ENCODE peak calls at places on chromosomes 6 and 20, in five cellular contexts. Q is upper lobe of left lung, O is adrenal gland, H is GM23248, L is left lung. W is an unnamed sample. For H3K4me1, the result is how much of the 10 kb centered on the place peaks cover.

GRCh38 chr20:62625516-62625915 is 16.8 kb upstream of the SLCO4A1 start:
- DNase-seq in L (peak), H (no peak), Q (no peak), O (no peak), W (no peak)

GRCh38 chr6:138346302-138347195 is 31.2 kb upstream of the SMIM28 start:
- DNase-seq in H (peak), Q (no peak), L (no peak), O (no peak), W (peak)

GRCh38 chr6:36793296-36793912 is 45.8 kb downstream of the CPNE5 start:
- DNase-seq in L (no peak), Q (no peak), O (no peak), H (no peak), W (no peak)

GRCh38 chr6:165653196-165653595 is 9.8 kb downstream of the PDE10A start:
- DNase-seq in L (peak), H (no peak), Q (no peak), O (no peak), W (no peak)

GRCh38 chr6:133166706-133167105 is 74.5 kb upstream of the EYA4 start:
- DNase-seq in L (no peak), H (no peak), Q (no peak), O (no peak), W (no peak)

GRCh38 chr6:105170066-105170465 is 9.7 kb downstream of the POPDC3 start:
- DNase-seq in O (no peak), L (no peak), H (peak), Q (no peak), W (peak)

GRCh38 chr6:56526860-56527544 is 115.7 kb downstream of the DST start:
- DNase-seq in L (no peak), Q (no peak), H (peak), O (no peak), W (no peak)

GRCh38 chr20:39935921-39936320 is 753.1 kb downstream of the MAFB start:
- DNase-seq in L (no peak), Q (no peak), O (no peak), H (peak), W (peak)

GRCh38 chr6:166707045-166707444 is 80.0 kb upstream of the RPS6KA2 start:
- DNase-seq in L (peak), O (peak), H (peak), Q (peak), W (peak)

GRCh38 chr6:131068165-131068564 is 5.1 kb upstream of the EPB41L2 start:
- DNase-seq in L (no peak), Q (no peak), H (no peak), O (no peak), W (no peak)

GRCh38 chr6:156164701-156165454 is 612.3 kb upstream of the ARID1B start:
- DNase-seq in L (no peak), Q (no peak), H (no peak), O (no peak), W (no peak)

GRCh38 chr6:134035823-134036296 is 16.6 kb downstream of the SLC2A12 start:
- DNase-seq in L (no peak), Q (no peak), O (no peak), H (peak), W (peak)

GRCh38 chr6:113819169-113819830 is 37.8 kb upstream of the MARCKS start:
- DNase-seq in Q (no peak), H (no peak), L (no peak), O (no peak), W (no peak)

GRCh38 chr6:100472674-100473073 is 8.0 kb upstream of the SIM1 start:
- DNase-seq in H (peak), Q (no peak), O (no peak), L (no peak), W (no peak)

GRCh38 chr20:9110916-9111432 is 42.1 kb downstream of the PLCB4 start:
- DNase-seq in H (no peak), Q (no peak), O (no peak), L (no peak), W (peak)

GRCh38 chr6:11622156-11622555 is 84.6 kb downstream of the TMEM170B start:
- DNase-seq in L (no peak), H (peak), O (no peak), Q (no peak), W (no peak)

GRCh38 chr6:167153523-167153959 is 4.2 kb downstream of the GPR31 start:
- DNase-seq in L (no peak), Q (peak), O (peak), H (peak), W (no peak)

GRCh38 chr6:124297507-124297906 is 493.8 kb downstream of the NKAIN2 start:
- DNase-seq in H (no peak), O (no peak), Q (no peak), L (no peak), W (no peak)

GRCh38 chr6:79868098-79868722 is 79.1 kb downstream of the ELOVL4 start:
- DNase-seq in H (peak), Q (no peak), L (no peak), O (no peak), W (peak)

GRCh38 chr6:117677553-117678131 is 2.4 kb downstream of the NUS1 start:
- DNase-seq in Q (peak), L (no peak), H (peak), O (no peak), W (peak)

GRCh38 chr6:4637691-4638433 is 138.3 kb upstream of the CDYL start:
- DNase-seq in H (peak), O (peak), Q (no peak), L (no peak), W (peak)

GRCh38 chr6:3913077-3913957 is 64.1 kb downstream of the FAM50B start:
- DNase-seq in O (peak), Q (peak), H (peak), L (no peak), W (peak)

GRCh38 chr20:21571841-21572690 is 58.2 kb upstream of the NKX2-2 start:
- DNase-seq in Q (no peak), H (peak), O (no peak), L (no peak), W (peak)

GRCh38 chr6:31734703-31735500 is 1.4 kb downstream of the CLIC1 start:
- DNase-seq in O (peak), L (peak), H (peak), Q (peak), W (peak)

GRCh38 chr6:160142115-160142715 is 20.6 kb downstream of the SLC22A1 start:
- DNase-seq in H (no peak), Q (no peak), O (no peak), L (no peak), W (no peak)

GRCh38 chr20:64157878-64158277 is 6.4 kb upstream of the MYT1 start:
- DNase-seq in O (no peak), L (peak), H (no peak), Q (no peak), W (no peak)
- H3K4me1 ChIP-seq in O (under half), L (under half), H (under half), Q (under half), W (under half)

GRCh38 chr6:128278876-128279275 is 241.5 kb downstream of the PTPRK start:
- DNase-seq in O (no peak), Q (no peak), L (no peak), H (no peak), W (no peak)
- H3K4me1 ChIP-seq in O (under half), Q (under half), L (under half), H (under half), W (under half)

GRCh38 chr20:5784735-5785134 is 34.5 kb downstream of the SHLD1 start:
- DNase-seq in Q (peak), H (no peak), O (no peak), L (no peak), W (no peak)

GRCh38 chr20:5785146-5785545 is 34.9 kb downstream of the SHLD1 start:
- DNase-seq in O (no peak), Q (no peak), H (no peak), L (no peak), W (no peak)

GRCh38 chr20:5786930-5787826 is 37.0 kb downstream of the SHLD1 start:
- DNase-seq in O (peak), Q (no peak), L (no peak), H (peak), W (peak)

GRCh38 chr20:5789827-5790226 is 39.6 kb downstream of the SHLD1 start:
- DNase-seq in H (no peak), L (no peak), Q (peak), O (no peak), W (no peak)

DNA sequence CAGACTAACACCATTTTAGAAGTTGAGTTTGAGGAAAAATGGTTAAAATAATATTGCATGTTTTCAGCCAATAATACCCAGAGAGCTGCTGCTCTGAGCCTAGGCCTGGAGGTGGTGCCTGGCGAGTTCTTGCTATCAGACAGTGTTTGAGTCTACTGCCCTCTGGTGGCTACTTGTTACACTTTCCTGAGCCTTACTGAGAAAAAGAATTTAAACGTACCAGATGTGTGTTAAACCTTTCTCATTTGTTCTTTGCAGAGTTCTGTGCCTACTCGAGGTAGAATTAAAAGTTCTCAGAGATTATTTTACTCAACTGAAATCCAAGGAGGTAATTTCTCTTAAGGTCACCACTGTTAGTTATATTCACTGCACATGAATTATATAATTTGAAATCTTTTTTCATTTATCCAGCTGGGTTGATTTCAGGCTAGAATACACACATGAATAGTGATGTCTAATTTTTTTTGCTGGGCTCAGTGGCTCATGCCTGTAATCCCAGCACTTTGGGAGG is 38.2 kb downstream of the SHLD1 start:
- DNase-seq in H (peak), Q (peak), L (no peak), O (peak), W (peak)
- H3K4me1 ChIP-seq in H (under half), Q (under half), L (under half), O (under half), W (under half)

DNA sequence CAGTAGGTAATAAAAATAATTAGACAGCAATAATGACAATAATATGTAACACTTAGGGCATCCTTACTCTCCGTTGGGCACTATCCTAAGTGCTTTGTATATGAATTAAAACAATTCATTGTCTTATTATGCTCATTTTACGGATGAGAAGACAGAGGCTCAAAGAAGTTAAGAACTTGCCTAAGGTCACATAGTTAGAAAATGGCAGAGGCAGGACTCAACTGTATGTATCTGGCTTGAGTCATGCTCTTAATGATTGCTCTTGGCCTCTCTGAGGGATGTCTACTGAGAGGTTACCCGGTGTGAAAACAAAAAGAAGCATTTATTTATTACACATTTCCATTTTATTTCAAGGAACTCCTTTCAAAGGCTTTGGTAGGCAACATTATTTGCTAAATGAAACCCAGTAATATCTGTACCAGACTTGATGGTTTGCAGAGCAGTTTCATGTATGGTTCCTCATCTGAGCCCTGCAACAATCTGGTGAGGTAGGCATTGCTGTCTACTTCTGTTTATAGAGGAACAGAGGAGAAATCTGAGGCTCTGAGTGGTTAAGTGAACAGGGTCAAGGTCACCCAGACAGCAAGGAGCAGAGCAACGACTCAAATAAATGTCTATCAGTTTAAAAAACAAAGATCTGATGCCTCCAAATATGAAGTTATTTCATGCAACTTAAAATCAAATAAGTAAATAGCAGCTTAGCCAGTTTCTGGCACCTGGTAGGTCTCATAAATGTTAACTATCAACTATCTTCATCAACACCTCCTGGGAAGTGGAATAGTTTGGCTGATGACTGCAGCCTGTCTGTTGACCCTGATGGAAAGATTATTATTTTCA is 4.2 kb upstream of the PARD6B start:
- DNase-seq in Q (no peak), H (peak), O (no peak), L (no peak), W (no peak)
- H3K4me1 ChIP-seq in Q (under half), H (under half), O (under half), L (under half), W (half or more)

GRCh38 chr20:34403908-34404307 is 40.8 kb downstream of the ITCH start:
- DNase-seq in L (no peak), H (no peak), Q (no peak), O (no peak), W (no peak)
- H3K4me1 ChIP-seq in L (under half), H (under half), Q (under half), O (under half), W (under half)

DNA sequence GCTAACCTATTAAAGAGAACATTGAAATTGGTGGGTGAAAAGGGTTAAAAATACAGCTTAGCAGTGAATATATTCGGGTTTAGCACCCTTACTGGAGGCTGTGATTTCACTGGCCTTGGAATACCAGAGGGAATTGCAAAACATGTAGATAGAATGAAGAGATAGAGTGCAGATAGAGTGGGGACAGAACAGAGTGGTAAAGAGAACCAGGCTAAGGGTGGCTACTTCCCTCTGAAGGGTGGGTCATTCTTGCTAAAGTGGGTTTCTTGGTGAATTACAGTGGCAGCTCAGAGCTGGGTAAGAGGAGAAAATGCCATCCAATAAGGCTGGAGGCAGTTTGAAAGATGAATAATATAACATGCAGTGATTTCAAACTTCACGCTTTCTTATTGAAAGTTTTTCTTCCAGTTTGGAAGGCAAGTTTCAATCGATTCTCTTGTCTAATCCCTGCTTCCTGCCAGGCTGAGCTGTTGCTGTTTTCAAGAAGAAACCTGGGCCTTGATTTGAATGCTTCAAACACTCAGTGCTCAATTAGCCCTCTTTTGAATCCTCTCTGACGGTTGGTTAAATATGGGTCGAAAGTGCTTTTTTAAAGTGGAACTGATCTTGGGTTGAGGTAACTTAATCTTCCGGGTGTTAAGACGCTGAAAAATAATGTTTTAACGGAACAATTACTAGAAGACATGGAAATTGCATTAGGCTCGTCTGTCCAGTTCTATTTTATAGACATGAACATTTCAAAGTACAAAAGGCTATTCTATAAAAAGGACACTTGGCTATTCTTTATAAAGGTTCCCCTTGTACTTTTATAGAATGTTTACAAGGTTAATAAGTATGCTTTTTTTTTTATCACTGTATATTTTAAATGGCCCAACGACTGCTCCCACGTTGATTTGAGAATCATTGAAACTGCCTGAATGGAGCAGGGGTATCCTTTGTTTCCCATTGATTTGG is 203.3 kb downstream of the BCAS1 start:
- DNase-seq in H (peak), O (no peak), L (no peak), Q (no peak), W (peak)
- H3K4me1 ChIP-seq in H (under half), O (under half), L (under half), Q (under half), W (under half)